ENCODE peak calls at places on chromosomes 3 and 15, in eight cellular contexts. F is left cardiac atrium; Y is left kidney; S is Caco-2; L is OCI-LY7; J is EL; T is CD4-positive, alpha-beta T cell; W is AG10803. N is an unnamed sample.

GRCh38 chr15:61037031-61037430 is 192.1 kb downstream of the RORA start:
- DNase-seq in F (no peak), Y (no peak), S (no peak), L (no peak), J (peak; percentile 54), T (no peak), W (peak; percentile 88), N (no peak)

GRCh38 chr3:194065119-194065392 is 70.9 kb upstream of the HES1 start:
- DNase-seq in F (no peak), Y (no peak), S (no peak), L (no peak), J (no peak), T (no peak), W (no peak), N (no peak)

GRCh38 chr3:138694287-138695007 is 85.9 kb downstream of the FAIM start:
- DNase-seq in F (no peak), Y (no peak), S (no peak), L (no peak), J (peak; percentile 99), T (no peak), W (peak; percentile 95), N (no peak)

GRCh38 chr3:6962796-6963195 is 101.9 kb downstream of the GRM7 start:
- DNase-seq in F (no peak), Y (peak; percentile 64), S (no peak), L (no peak), J (no peak), T (no peak), W (no peak), N (no peak)

GRCh38 chr15:49135342-49135857 is 20.0 kb downstream of the COPS2 start:
- DNase-seq in F (no peak), Y (no peak), S (no peak), L (no peak), J (peak; percentile 39), T (no peak), W (no peak), N (no peak)

GRCh38 chr15:38253448-38253847 is 812 bp downstream of the SPRED1 start:
- DNase-seq in F (no peak), Y (peak; percentile 63), S (no peak), L (peak; percentile 18), J (peak; percentile 80), T (no peak), W (peak; percentile 70), N (peak; percentile 2)

GRCh38 chr3:487580-487979 is 291.0 kb downstream of the CHL1 start:
- DNase-seq in F (no peak), Y (no peak), S (no peak), L (no peak), J (no peak), T (no peak), W (no peak), N (no peak)

GRCh38 chr3:129973853-129974252 is 667 bp upstream of the TRH start:
- DNase-seq in F (no peak), Y (no peak), S (no peak), L (no peak), J (no peak), T (no peak), W (no peak), N (no peak)

GRCh38 chr3:69710153-69710977 is 28.9 kb upstream of the MITF start:
- DNase-seq in F (no peak), Y (no peak), S (no peak), L (no peak), J (peak; percentile 23), T (no peak), W (peak; percentile 39), N (no peak)

GRCh38 chr3:89613241-89613640 is 505.8 kb downstream of the EPHA3 start:
- DNase-seq in F (no peak), Y (peak; percentile 11), S (no peak), L (no peak), J (no peak), T (no peak), W (no peak), N (no peak)

GRCh38 chr15:58313304-58313703 is 118.5 kb upstream of the LIPC start:
- DNase-seq in F (no peak), Y (no peak), S (no peak), L (no peak), J (no peak), T (no peak), W (no peak), N (no peak)

GRCh38 chr15:82303956-82304640 is 41.5 kb downstream of the SAXO2 start:
- DNase-seq in F (no peak), Y (no peak), S (no peak), L (no peak), J (no peak), T (no peak), W (no peak), N (no peak)

N was measured in HuH-7.